ENCODE peak calls at places on chromosomes 2 and 18, in four cellular contexts. E is PC-3, N is AG04450, K is GM23338. V is an unnamed sample.

GRCh38 chr2:39469807-39470206 is 32.7 kb upstream of the MAP4K3 start:
- DNase-seq in E (peak), N (peak), K (peak), V (peak)

GRCh38 chr2:169734172-169734847 is 678 bp downstream of the KLHL23 start:
- DNase-seq in E (peak), N (no peak), K (peak), V (peak)

GRCh38 chr2:217901826-217902225 is 101.0 kb downstream of the TNS1 start:
- DNase-seq in E (no peak), N (peak), K (no peak), V (no peak)

GRCh38 chr2:239164281-239164871 is 236.4 kb downstream of the HDAC4 start:
- DNase-seq in E (no peak), N (no peak), K (no peak), V (peak)

GRCh38 chr2:235598842-235599531 is 105.1 kb downstream of the AGAP1 start:
- DNase-seq in E (no peak), N (peak), K (no peak), V (no peak)

GRCh38 chr2:37869756-37870155 is 55.3 kb upstream of the RMDN2 start:
- DNase-seq in E (peak), N (no peak), K (no peak), V (peak)

GRCh38 chr2:9629222-9630000 is 1.4 kb downstream of the YWHAQ start:
- DNase-seq in E (peak), N (no peak), K (no peak), V (peak)

GRCh38 chr2:141968377-141968920 is 162.4 kb downstream of the LRP1B start:
- DNase-seq in E (peak), N (no peak), K (no peak), V (peak)

GRCh38 chr18:39486268-39486667 is 1920.7 kb upstream of the CELF4 start:
- DNase-seq in E (no peak), N (no peak), K (peak), V (no peak)

GRCh38 chr2:231189571-231190495 is 8.6 kb upstream of the ARMC9 start:
- DNase-seq in E (no peak), N (no peak), K (peak), V (no peak)

GRCh38 chr18:79935098-79935480 is 16.4 kb downstream of the SLC66A2 start:
- DNase-seq in E (no peak), N (no peak), K (no peak), V (no peak)

GRCh38 chr18:13797157-13797611 is 26.8 kb upstream of the MC5R start:
- DNase-seq in E (peak), N (no peak), K (no peak), V (peak)

GRCh38 chr2:227653419-227653818 is 13.2 kb upstream of the SCYGR5 start:
- DNase-seq in E (no peak), N (no peak), K (no peak), V (peak)

GRCh38 chr18:7657050-7657449 is 89.9 kb downstream of the PTPRM start:
- DNase-seq in E (no peak), N (no peak), K (no peak), V (no peak)

GRCh38 chr2:238024986-238025385 is 35.8 kb upstream of the SCLY start:
- DNase-seq in E (peak), N (peak), K (no peak), V (peak)

GRCh38 chr2:74436804-74437695 is 4.7 kb downstream of the RTKN start:
- DNase-seq in E (no peak), N (no peak), K (peak), V (no peak)
- H3K4me3 ChIP-seq in E (no peak), N (no peak), K (peak), V (no peak)

GRCh38 chr18:36620801-36621200 is 208.0 kb downstream of the TPGS2 start:
- DNase-seq in E (no peak), N (no peak), K (no peak), V (no peak)
- TF ChIP-seq CTCF in E (no peak), N (no peak), K (peak), V (no peak)

GRCh38 chr2:19351914-19352697 is 6.3 kb downstream of the OSR1 start:
- DNase-seq in E (no peak), N (no peak), K (peak), V (no peak)
- H3K4me3 ChIP-seq in E (no peak), N (no peak), K (peak), V (no peak)

DNA sequence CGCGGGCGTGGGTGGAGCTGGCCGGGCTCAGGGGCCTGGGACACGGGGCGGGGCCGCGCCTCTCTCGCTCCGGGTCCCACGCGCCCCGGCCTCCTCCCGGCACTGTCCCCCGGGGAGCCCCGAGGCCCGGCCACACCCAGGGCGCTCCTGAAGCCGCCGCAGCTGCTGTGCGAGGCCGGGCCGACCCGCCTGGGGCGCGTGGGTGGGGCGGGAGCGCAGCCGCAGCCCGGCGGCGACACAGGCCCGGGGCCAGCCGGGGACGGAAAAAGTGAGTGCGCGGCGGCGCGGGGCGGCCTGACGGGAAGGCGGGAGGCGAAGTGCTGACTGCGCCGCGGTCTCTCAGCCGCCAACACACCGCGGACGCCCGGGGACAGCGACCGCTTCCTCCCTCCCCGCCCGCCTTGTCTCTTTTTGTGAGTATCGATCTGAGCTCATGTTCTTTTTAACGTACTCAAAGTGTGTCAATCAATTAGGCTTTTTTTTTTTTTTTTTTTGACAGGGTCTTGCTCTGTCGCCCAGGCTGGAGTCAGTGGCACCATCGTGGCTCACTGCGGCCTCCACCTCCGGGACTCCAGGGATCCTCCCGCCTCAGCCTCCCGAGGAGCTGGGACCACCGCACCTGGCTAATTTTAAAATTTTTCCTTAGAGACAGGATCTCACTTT is 14.5 kb downstream of the PDCD1 start:
- DNase-seq in E (peak), N (no peak), K (peak), V (peak)
- TF ChIP-seq CTCF in E (no peak), N (no peak), K (no peak), V (no peak)

GRCh38 chr2:43169987-43170732 is 56.2 kb downstream of the ZFP36L2 start:
- DNase-seq in E (no peak), N (no peak), K (peak), V (no peak)
- H3K4me3 ChIP-seq in E (no peak), N (no peak), K (no peak), V (no peak)

GRCh38 chr18:9474983-9475642 is at the start of gene RALBP1:
- DNase-seq in E (peak), N (peak), K (peak), V (peak)
- TF ChIP-seq CTCF in E (peak), N (peak), K (no peak), V (no peak)